ENCODE peak calls at places on chromosomes 4 and X, in ten cellular contexts. R is stimulated activated CD4-positive, alpha-beta T cell treated with anti-CD3 and anti-CD28 coated beads, Interleukin-2, amount 100 ng/mL, for 48 hours; I is omental fat pad; Q is stimulated activated CD8-positive, alpha-beta memory T cell treated with anti-CD3 and anti-CD28 coated beads, Interleukin-12 subunit alpha, Interleukin-12 subunit beta, amount 100 ng/mL, for 4 hours; F is mucosa of descending colon; H is activated CD4-positive, alpha-beta T cell treated with anti-CD3 and anti-CD28 coated beads, Interleukin-2, amount 10 ng/mL, durations not matched to agents 7 days and 5 days; N is GM20000; P is neuronal stem cell; S is astrocyte of the cerebellum; J is lower lobe of right lung. D is an unnamed sample.

GRCh38 chr4:112889619-112890294 is 159.7 kb upstream of the ANK2 start:
- DNase-seq in S (no peak), P (no peak), Q (no peak), J (no peak), F (no peak), R (no peak), I (no peak), N (no peak), H (no peak), D (no peak)

GRCh38 chr4:16224264-16224663 is 2.0 kb downstream of the TAPT1 start:
- DNase-seq in S (no peak), F (no peak), R (no peak), J (no peak), N (no peak), H (no peak), Q (no peak), P (no peak), I (no peak), D (no peak)

GRCh38 chr4:139084425-139085093 is 69.0 kb downstream of the NOCT start:
- DNase-seq in J (no peak), H (no peak), Q (no peak), N (no peak), S (no peak), F (no peak), R (no peak), P (no peak), I (no peak), D (no peak)

GRCh38 chr4:159141193-159141592 is 38.3 kb downstream of the RAPGEF2 start:
- DNase-seq in N (no peak), H (no peak), S (no peak), I (no peak), F (no peak), P (no peak), Q (no peak), J (no peak), R (no peak), D (no peak)

GRCh38 chr4:155900402-155900801 is 3.1 kb upstream of the TDO2 start:
- DNase-seq in S (peak), F (no peak), Q (no peak), N (no peak), H (no peak), I (no peak), R (no peak), J (no peak), P (no peak), D (no peak)

GRCh38 chr4:168854216-168854921 is 155.7 kb downstream of the CBR4 start:
- DNase-seq in J (no peak), S (no peak), F (no peak), R (no peak), P (no peak), I (no peak), N (no peak), Q (no peak), H (no peak), D (no peak)

GRCh38 chr4:25043548-25043947 is 12.8 kb upstream of the LGI2 start:
- DNase-seq in J (peak), F (no peak), Q (no peak), S (no peak), N (no peak), H (no peak), R (no peak), I (no peak), P (no peak), D (no peak)

GRCh38 chr4:48938831-48939230 is 32.3 kb upstream of the OCIAD2 start:
- DNase-seq in F (no peak), N (no peak), Q (no peak), R (no peak), J (no peak), S (no peak), H (no peak), I (no peak), P (no peak), D (no peak)

GRCh38 chrX:129310000-129310399 is 213.3 kb downstream of the SMARCA1 start:
- DNase-seq in F (no peak), R (no peak), J (no peak), H (no peak), S (no peak), N (no peak), P (no peak), Q (no peak), I (no peak), D (no peak)

GRCh38 chrX:121931567-121931966 is 884.2 kb downstream of the GLUD2 start:
- DNase-seq in I (no peak), R (no peak), N (no peak), S (no peak), Q (no peak), P (no peak), H (no peak), J (no peak), F (no peak), D (no peak)

GRCh38 chr4:113760094-113760851 is 1.3 kb downstream of the CAMK2D start:
- DNase-seq in R (peak), J (peak), H (peak), I (peak), S (no peak), N (no peak), Q (no peak), F (peak), P (no peak), D (no peak)

GRCh38 chr4:7226993-7227392 is 34.7 kb downstream of the SORCS2 start:
- DNase-seq in N (no peak), S (no peak), J (peak), I (no peak), P (no peak), R (no peak), F (no peak), H (no peak), Q (no peak), D (no peak)

GRCh38 chr4:163111588-163111987 is 55.1 kb downstream of the NAF1 start:
- DNase-seq in Q (no peak), J (no peak), I (no peak), F (no peak), R (no peak), N (no peak), P (peak), S (no peak), H (no peak), D (no peak)

GRCh38 chr4:68271851-68272756 is 26.6 kb upstream of the TMPRSS11B start:
- DNase-seq in P (peak), I (no peak), H (no peak), J (no peak), F (no peak), Q (no peak), S (peak), N (peak), R (no peak), D (no peak)

GRCh38 chrX:13046035-13046851 is 1.8 kb upstream of the FAM9C start:
- DNase-seq in S (no peak), H (no peak), Q (no peak), P (no peak), F (no peak), J (no peak), I (no peak), R (no peak), N (no peak), D (no peak)

GRCh38 chr4:30912098-30912719 is 192.0 kb downstream of the PCDH7 start:
- DNase-seq in N (no peak), F (no peak), S (peak), H (no peak), R (no peak), P (no peak), Q (no peak), J (no peak), I (no peak), D (no peak)

GRCh38 chrX:1453390-1453783 is 678 bp upstream of the ASMTL start:
- DNase-seq in F (no peak), N (peak), H (no peak), S (no peak), Q (no peak), R (no peak), I (peak), J (peak), P (no peak), D (peak)

GRCh38 chr4:183098080-183098722 is 856 bp upstream of the WWC2 start:
- DNase-seq in P (peak), I (peak), N (peak), J (peak), S (no peak), F (peak), R (peak), H (peak), Q (no peak), D (peak)

GRCh38 chr4:6206771-6207290 is 6.5 kb upstream of the JAKMIP1 start:
- DNase-seq in N (no peak), P (no peak), Q (no peak), H (no peak), R (no peak), S (no peak), J (no peak), I (no peak), F (no peak), D (no peak)

GRCh38 chr4:54542119-54542438 is 115.7 kb upstream of the KIT start:
- DNase-seq in F (no peak), H (no peak), N (no peak), S (no peak), Q (no peak), P (no peak), I (no peak), R (no peak), J (no peak), D (no peak)

GRCh38 chrX:8988456-8988855 is 45.5 kb downstream of the FAM9B start:
- DNase-seq in S (no peak), N (no peak), F (no peak), I (no peak), J (peak), H (no peak), R (peak), Q (no peak), P (no peak), D (no peak)

GRCh38 chrX:84186603-84187358 is 1.2 kb downstream of the RPS6KA6 start:
- DNase-seq in I (no peak), R (no peak), F (peak), N (no peak), Q (no peak), J (no peak), H (no peak), S (no peak), P (no peak), D (no peak)

GRCh38 chr4:150126880-150127236 is 48.6 kb downstream of the DCLK2 start:
- DNase-seq in F (no peak), R (no peak), Q (no peak), S (peak), P (no peak), H (no peak), I (no peak), N (peak), J (no peak), D (no peak)

GRCh38 chr4:77599378-77599777 is 6.2 kb upstream of the CXCL13 start:
- DNase-seq in N (no peak), P (no peak), S (no peak), F (no peak), Q (no peak), H (no peak), I (no peak), J (no peak), R (no peak), D (no peak)

GRCh38 chrX:39852496-39852895 is 245.3 kb downstream of the BCOR start:
- DNase-seq in F (no peak), N (no peak), R (no peak), I (no peak), H (no peak), Q (no peak), J (no peak), S (no peak), P (no peak), D (no peak)

GRCh38 chr4:76581276-76581675 is 146.2 kb downstream of the SHROOM3 start:
- DNase-seq in H (no peak), N (no peak), R (no peak), J (no peak), F (no peak), Q (no peak), S (no peak), P (no peak), I (no peak), D (no peak)

GRCh38 chr4:61274286-61274685 is 74.2 kb downstream of the ADGRL3 start:
- DNase-seq in J (no peak), S (no peak), N (no peak), H (no peak), I (no peak), R (no peak), P (no peak), Q (no peak), F (no peak), D (no peak)

D was measured in natural killer cell treated with Interleukin-12 subunit alpha and Interleukin-12 subunit beta and Interleukin-15 and Interleukin-18, amount 100 ng/mL, for 72 hours.